ENCODE peak calls at places on chromosomes 12 and 14, in six cellular contexts. D is AG09309, O is lung, F is body of pancreas, M is H1, K is psoas muscle. T is an unnamed sample.

GRCh38 chr12:82627799-82628198 is 58.9 kb upstream of the TMTC2 start:
- DNase-seq in D (peak), O (no peak), F (no peak), M (no peak), K (no peak), T (no peak)

GRCh38 chr14:68968051-68968450 is 11.1 kb downstream of the ACTN1 start:
- DNase-seq in D (no peak), O (no peak), F (no peak), M (no peak), K (no peak), T (peak)

GRCh38 chr14:98711453-98711852 is 560.5 kb downstream of the BCL11B start:
- DNase-seq in D (no peak), O (no peak), F (no peak), M (no peak), K (no peak), T (no peak)

GRCh38 chr14:38079886-38080285 is 127.8 kb upstream of the SSTR1 start:
- DNase-seq in D (no peak), O (no peak), F (no peak), M (no peak), K (no peak), T (no peak)

GRCh38 chr12:26250801-26251200 is 55.4 kb downstream of the SSPN start:
- DNase-seq in D (no peak), O (no peak), F (no peak), M (no peak), K (no peak), T (no peak)

GRCh38 chr12:5232291-5232690 is 188.6 kb downstream of the KCNA5 start:
- DNase-seq in D (peak), O (no peak), F (no peak), M (no peak), K (no peak), T (no peak)

GRCh38 chr14:31505411-31505810 is 17.6 kb upstream of the GPR33 start:
- DNase-seq in D (peak), O (no peak), F (no peak), M (no peak), K (no peak), T (no peak)

GRCh38 chr12:114665411-114666181 is 18.4 kb downstream of the TBX3 start:
- DNase-seq in D (no peak), O (no peak), F (no peak), M (no peak), K (no peak), T (no peak)

GRCh38 chr12:65948320-65949008 is 124.2 kb downstream of the HMGA2 start:
- DNase-seq in D (peak), O (peak), F (peak), M (no peak), K (peak), T (peak)

GRCh38 chr12:124938606-124939427 is 24.4 kb upstream of the UBC start:
- DNase-seq in D (peak), O (peak), F (peak), M (no peak), K (peak), T (peak)

GRCh38 chr14:78902010-78902623 is 731.9 kb downstream of the NRXN3 start:
- DNase-seq in D (peak), O (no peak), F (peak), M (no peak), K (no peak), T (no peak)

GRCh38 chr12:21940972-21941521 is at the start of gene ABCC9:
- DNase-seq in D (no peak), O (peak), F (peak), M (no peak), K (peak), T (no peak)

GRCh38 chr12:44812062-44812461 is 64.1 kb downstream of the NELL2 start:
- DNase-seq in D (no peak), O (no peak), F (no peak), M (no peak), K (no peak), T (no peak)

GRCh38 chr12:5173511-5174011 is 129.9 kb downstream of the KCNA5 start:
- DNase-seq in D (no peak), O (no peak), F (no peak), M (no peak), K (peak), T (no peak)

GRCh38 chr12:93573552-93574223 is 1.2 kb downstream of the SOCS2 start:
- DNase-seq in D (no peak), O (no peak), F (no peak), M (no peak), K (no peak), T (no peak)

GRCh38 chr12:3216726-3217682 is 139.8 kb downstream of the TSPAN9 start:
- DNase-seq in D (peak), O (no peak), F (no peak), M (no peak), K (no peak), T (no peak)

GRCh38 chr14:64714432-64715025 is 10.3 kb downstream of the PLEKHG3 start:
- DNase-seq in D (no peak), O (no peak), F (no peak), M (no peak), K (no peak), T (no peak)

GRCh38 chr14:90774316-90774715 is 41.9 kb downstream of the TTC7B start:
- DNase-seq in D (no peak), O (no peak), F (no peak), M (no peak), K (no peak), T (no peak)

GRCh38 chr14:90023176-90023896 is 38.5 kb upstream of the KCNK13 start:
- DNase-seq in D (no peak), O (no peak), F (no peak), M (no peak), K (no peak), T (no peak)

GRCh38 chr14:88168498-88169165 is 154.4 kb downstream of the KCNK10 start:
- DNase-seq in D (no peak), O (peak), F (peak), M (no peak), K (no peak), T (no peak)

GRCh38 chr12:66978802-66979201 is 290.4 kb upstream of the CAND1 start:
- DNase-seq in D (no peak), O (no peak), F (no peak), M (no peak), K (no peak), T (no peak)

GRCh38 chr12:112584266-112584722 is 165.5 kb downstream of the PTPN11 start:
- DNase-seq in D (no peak), O (no peak), F (no peak), M (no peak), K (no peak), T (no peak)

GRCh38 chr14:24426150-24426911 is 3.1 kb downstream of the CBLN3 start:
- DNase-seq in D (no peak), O (no peak), F (no peak), M (no peak), K (no peak), T (no peak)

DNA sequence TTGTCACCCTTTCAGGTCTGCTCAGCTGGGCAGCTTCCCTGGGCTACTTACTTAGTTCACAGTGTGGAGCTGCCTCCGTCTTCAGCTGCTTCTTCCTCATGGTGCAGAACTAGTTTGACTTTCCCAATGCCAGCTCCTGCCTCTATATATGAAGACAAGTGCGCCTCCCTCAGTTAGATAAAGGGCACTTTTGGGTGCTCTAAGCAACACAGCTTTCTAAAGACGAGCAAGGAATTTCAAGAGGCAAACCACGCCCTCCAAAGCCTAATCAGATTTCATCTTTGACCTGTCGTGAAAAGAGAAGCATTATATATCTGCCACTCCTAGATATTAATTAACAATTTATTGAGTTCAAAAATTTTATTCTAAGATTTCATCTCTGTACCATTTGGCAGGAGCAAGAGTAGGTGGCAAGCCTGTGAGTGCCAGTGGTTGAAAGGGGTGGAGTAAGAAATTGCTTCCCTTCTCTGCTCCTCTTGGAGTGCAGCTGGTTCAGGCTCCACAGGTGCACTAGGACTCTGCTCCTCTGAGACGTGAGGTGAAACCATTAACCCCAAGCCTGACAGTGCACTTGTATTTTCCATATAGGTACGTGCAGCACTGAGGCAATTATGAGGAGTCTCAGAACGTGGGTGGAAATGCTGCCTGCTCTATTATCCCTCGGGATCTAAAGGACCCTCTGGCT is 2.1 kb upstream of the SLC11A2 start:
- DNase-seq in D (no peak), O (peak), F (no peak), M (peak), K (no peak), T (no peak)
- TF ChIP-seq CTCF in D (peak), O (peak), F (peak), M (peak), K (no peak), T (no peak)

GRCh38 chr12:80943345-80943744 is 5.6 kb upstream of the LIN7A start:
- DNase-seq in D (no peak), O (no peak), F (no peak), M (no peak), K (no peak), T (no peak)
- TF ChIP-seq CTCF in D (no peak), O (no peak), F (no peak), M (no peak), K (no peak), T (no peak)

DNA sequence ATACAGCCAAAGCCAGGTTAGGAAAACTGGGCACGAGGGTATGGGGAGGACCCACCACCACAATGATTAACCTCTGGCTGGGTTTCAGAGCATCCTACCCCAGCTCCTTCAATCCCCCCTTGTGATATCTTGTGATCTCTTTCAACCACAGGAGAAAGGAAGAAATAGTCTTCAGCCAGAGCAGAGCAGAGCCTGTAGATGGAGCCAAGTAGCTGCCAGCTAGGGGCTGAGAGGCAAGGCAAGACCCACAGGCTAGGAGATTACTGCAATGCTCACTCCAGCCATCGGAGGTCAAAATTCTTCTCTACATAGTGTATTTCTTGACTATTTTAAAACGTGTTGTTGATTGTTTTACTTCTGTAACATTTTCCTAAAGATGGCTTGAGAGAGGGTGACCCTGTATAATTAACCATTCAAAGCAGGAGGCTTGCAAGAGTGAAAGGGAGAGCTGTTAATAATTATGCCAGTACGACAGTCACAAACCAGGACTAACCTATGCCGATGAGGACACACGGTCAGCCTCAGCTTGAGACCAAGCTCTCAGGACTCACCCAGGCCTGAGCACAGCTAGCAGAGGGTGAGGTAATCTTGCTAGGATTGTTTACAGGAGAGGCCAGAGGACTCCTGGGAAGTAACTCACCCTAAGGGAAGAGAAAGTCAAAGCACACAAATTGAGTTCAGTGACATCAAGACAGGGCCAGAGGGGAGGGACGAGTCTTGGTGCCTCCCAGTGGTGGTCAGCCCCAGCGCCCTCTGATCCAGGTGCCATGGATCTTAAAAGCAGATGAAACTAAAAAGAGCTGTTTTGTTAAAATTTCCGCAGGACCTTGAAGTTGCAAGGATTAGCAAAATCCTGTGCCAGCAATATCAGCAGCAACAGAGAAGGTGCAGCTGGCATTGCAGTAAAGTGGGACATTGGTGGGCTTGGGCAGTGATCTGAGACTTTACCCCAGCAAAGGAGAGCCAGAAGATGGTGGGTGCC is 29.8 kb upstream of the CDKN3 start:
- DNase-seq in D (peak), O (no peak), F (peak), M (no peak), K (no peak), T (no peak)
- TF ChIP-seq CTCF in D (peak), O (peak), F (no peak), M (peak), K (peak), T (no peak)

GRCh38 chr14:73729015-73729330 is 14.8 kb upstream of the PNMA1 start:
- DNase-seq in D (no peak), O (no peak), F (no peak), M (no peak), K (no peak), T (no peak)
- TF ChIP-seq CTCF in D (no peak), O (no peak), F (no peak), M (no peak), K (no peak), T (no peak)

GRCh38 chr12:55745361-55746146 is 2.6 kb downstream of the GDF11 start:
- DNase-seq in D (no peak), O (no peak), F (no peak), M (no peak), K (no peak), T (no peak)
- TF ChIP-seq CTCF in D (no peak), O (no peak), F (no peak), M (no peak), K (no peak), T (no peak)

GRCh38 chr12:52390739-52391617 is 5.5 kb upstream of the KRT84 start:
- DNase-seq in D (no peak), O (no peak), F (no peak), M (no peak), K (no peak), T (no peak)
- TF ChIP-seq CTCF in D (peak), O (no peak), F (no peak), M (peak), K (peak), T (no peak)

GRCh38 chr12:102479984-102480383 is 379 bp downstream of the IGF1 start:
- DNase-seq in D (no peak), O (no peak), F (no peak), M (no peak), K (no peak), T (no peak)

GRCh38 chr12:102481705-102482104 is 1.3 kb upstream of the IGF1 start:
- DNase-seq in D (no peak), O (no peak), F (no peak), M (no peak), K (no peak), T (no peak)

GRCh38 chr12:102479099-102479887 is 1.1 kb downstream of the IGF1 start:
- DNase-seq in D (no peak), O (no peak), F (no peak), M (no peak), K (no peak), T (no peak)

GRCh38 chr12:102478416-102479098 is 1.8 kb downstream of the IGF1 start:
- DNase-seq in D (no peak), O (no peak), F (no peak), M (no peak), K (no peak), T (no peak)

DNA sequence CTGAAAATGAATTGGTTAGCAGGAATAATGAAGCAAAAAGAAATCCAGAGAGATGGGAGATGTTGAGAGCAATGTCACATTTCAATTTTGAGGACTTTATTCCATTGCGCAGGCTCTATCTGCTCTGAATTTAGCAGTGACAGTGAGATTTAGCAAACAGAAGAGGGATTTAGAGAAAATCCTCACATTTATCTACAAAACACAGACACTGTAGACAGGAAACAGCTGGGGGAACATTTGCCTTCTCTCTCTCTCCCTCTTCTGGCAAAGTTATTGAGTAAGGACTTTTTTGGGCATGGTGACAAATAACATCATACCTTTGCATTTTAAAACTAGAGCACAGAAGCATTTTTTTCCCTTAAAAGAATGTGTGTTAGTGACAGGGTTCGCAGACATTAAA is at the start of gene IGF1:
- DNase-seq in D (no peak), O (no peak), F (no peak), M (no peak), K (no peak), T (no peak)
- TF ChIP-seq CTCF in D (peak), O (no peak), F (no peak), M (no peak), K (no peak), T (no peak)

DNA sequence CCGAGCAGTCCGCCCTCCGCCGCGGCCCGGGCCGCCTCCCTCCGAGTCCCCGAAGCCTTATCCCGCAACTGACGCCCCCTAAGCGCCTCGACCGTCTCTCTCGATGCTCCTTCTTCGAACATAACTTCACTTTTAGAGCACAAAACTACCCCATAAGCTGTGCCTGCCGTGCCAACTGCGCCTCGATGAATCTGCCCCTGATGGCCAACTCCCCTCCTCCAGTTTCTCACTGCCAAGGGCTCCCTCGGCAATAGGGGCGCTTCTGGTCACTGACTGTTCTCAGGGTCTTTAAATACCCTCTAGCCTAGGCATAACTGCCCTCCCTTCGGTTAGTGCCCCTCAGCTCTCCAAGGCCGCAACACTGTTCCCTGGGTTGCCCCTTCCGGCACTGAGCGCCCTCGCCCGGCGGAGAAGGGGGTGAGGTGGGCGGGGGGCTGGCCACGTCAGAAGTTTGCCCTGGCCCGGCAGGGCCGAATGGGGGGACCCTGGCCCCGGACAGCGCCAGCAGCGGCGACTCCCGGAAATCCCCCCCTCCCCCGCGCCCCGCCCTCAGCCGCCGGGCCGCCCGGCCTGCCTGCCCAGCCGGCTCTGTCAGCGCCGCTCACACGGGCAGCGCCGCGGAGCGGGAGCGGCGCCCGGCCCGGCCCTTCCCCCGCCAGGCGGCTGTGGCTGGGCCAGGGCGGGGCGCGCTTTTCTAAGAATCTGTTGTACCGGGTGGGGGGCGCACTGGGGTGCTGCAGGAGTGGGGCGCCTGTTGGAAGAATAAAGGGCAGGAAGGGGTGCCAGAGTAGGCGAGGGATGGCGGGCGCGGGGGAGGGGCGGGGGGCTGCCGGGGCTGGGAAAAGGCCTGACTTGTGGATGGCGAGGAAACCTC is 10.6 kb downstream of the RARG start:
- DNase-seq in D (no peak), O (peak), F (peak), M (no peak), K (peak), T (no peak)
- TF ChIP-seq CTCF in D (peak), O (no peak), F (no peak), M (no peak), K (no peak), T (no peak)

GRCh38 chr12:122026706-122027328 is 5.1 kb downstream of the BCL7A start:
- DNase-seq in D (no peak), O (no peak), F (peak), M (no peak), K (no peak), T (no peak)

GRCh38 chr12:122030427-122030825 is 8.7 kb downstream of the BCL7A start:
- DNase-seq in D (no peak), O (no peak), F (no peak), M (no peak), K (no peak), T (no peak)

GRCh38 chr12:122028165-122028591 is 6.5 kb downstream of the BCL7A start:
- DNase-seq in D (no peak), O (no peak), F (no peak), M (no peak), K (peak), T (no peak)

GRCh38 chr12:122029620-122030426 is 8.1 kb downstream of the BCL7A start:
- DNase-seq in D (no peak), O (peak), F (peak), M (no peak), K (no peak), T (no peak)

DNA sequence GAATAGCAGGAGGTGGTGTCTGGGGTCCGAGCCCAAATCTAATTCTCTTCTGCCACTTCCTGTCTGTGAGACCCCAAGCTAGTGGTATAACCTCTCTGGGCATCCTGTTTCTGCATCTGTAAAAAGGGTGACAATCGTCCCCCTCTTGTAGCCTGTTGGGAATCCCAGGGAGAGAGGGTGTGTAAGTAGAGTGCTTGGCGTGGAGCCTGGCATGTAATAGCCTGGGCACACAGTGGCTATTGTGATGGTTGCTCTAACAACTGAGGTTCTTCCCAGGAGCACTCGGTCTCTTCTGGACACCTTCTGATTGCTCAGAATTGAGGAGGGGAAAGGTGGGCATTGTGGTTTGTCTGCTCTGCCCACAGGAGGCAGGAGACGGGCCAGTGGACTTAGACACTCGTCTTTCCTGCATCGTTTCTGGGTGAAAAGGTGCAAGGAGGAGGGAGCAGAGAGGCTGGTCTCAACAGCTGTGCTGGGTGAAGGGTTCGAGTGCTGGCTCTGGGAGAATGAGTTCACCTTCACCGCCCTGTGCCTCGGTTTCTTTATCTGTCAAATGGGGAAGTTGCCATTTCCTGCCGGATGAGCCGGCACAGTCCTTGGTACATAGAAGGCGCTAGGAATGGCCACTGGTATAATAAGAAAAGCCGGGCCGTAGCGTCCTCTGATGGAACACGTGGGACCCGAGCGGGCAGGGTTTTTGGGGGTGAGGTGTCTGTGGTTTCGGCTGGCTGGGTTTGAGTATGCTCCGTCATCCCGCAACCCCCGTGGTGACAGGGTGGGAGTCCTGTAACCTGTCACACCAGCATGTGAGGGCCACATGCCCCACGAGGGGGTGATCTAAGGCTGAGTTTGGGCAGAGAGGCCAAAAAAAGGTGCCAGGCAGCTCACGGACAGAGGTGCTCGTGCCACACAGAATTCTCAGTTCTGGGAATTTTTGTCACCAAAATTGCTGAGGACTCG is 7.2 kb downstream of the BCL7A start:
- DNase-seq in D (no peak), O (no peak), F (no peak), M (no peak), K (no peak), T (no peak)
- TF ChIP-seq CTCF in D (no peak), O (no peak), F (no peak), M (no peak), K (no peak), T (no peak)

T was measured in omental fat pad.